ENCODE peak calls at places on chromosomes 11 and 22, in four cellular contexts. E is K562, V is HepG2, O is SK-N-SH. L is an unnamed sample.

GRCh38 chr11:112163875-112164521 is at the start of gene IL18:
- DNase-seq in E (peak; percentile 53), V (no peak), O (no peak), L (peak; percentile 83)

GRCh38 chr11:10454902-10455631 is at the start of gene AMPD3:
- DNase-seq in V (peak; percentile 65), E (peak; percentile 82), O (peak; percentile 50), L (peak; percentile 26)

GRCh38 chr11:46050065-46050464 is 71.2 kb downstream of the PHF21A start:
- DNase-seq in V (peak; percentile 27), E (no peak), O (no peak), L (peak; percentile 27)

GRCh38 chr11:107457205-107457557 is 444 bp downstream of the CWF19L2 start:
- DNase-seq in V (no peak), E (peak; percentile 41), O (peak; percentile 15), L (peak; percentile 15)

GRCh38 chr11:9760180-9760550 is 96.3 kb downstream of the SWAP70 start:
- DNase-seq in V (no peak), E (no peak), O (no peak), L (no peak)

GRCh38 chr11:71252782-71253730 is 679 bp upstream of the SHANK2 start:
- DNase-seq in O (no peak), E (no peak), V (peak; percentile 97), L (no peak)

GRCh38 chr11:35529971-35530495 is 4.6 kb upstream of the PAMR1 start:
- DNase-seq in E (no peak), O (peak; percentile 64), V (no peak), L (no peak)

GRCh38 chr11:2553886-2554285 is 109.1 kb downstream of the KCNQ1 start:
- DNase-seq in O (no peak), E (no peak), V (no peak), L (no peak)

GRCh38 chr11:36002196-36002595 is 58.3 kb downstream of the LDLRAD3 start:
- DNase-seq in O (no peak), E (no peak), V (no peak), L (no peak)

GRCh38 chr22:28369849-28370248 is 309.8 kb downstream of the TTC28 start:
- DNase-seq in O (no peak), V (no peak), E (peak; percentile 49), L (no peak)

GRCh38 chr11:76656571-76657081 is 13.9 kb downstream of the LRRC32 start:
- DNase-seq in V (no peak), E (no peak), O (peak; percentile 25), L (no peak)

GRCh38 chr11:125950696-125951645 is 5.1 kb downstream of the VSIG10L2 start:
- DNase-seq in O (peak; percentile 89), E (no peak), V (no peak), L (no peak)

GRCh38 chr11:63998558-63999348 is 12.5 kb downstream of the OTUB1 start:
- DNase-seq in V (no peak), E (no peak), O (peak; percentile 52), L (no peak)

GRCh38 chr22:27627444-27627833 is 174.1 kb downstream of the MN1 start:
- DNase-seq in E (peak; percentile 42), V (peak; percentile 87), O (no peak), L (no peak)

GRCh38 chr11:43950323-43950855 is 8.0 kb downstream of the C11orf96 start:
- DNase-seq in V (no peak), E (no peak), O (no peak), L (no peak)
- H3K27ac ChIP-seq in V (no peak overlapping the region), E (no peak overlapping the region), O (peak overlapping the region; percentile 83), L (no peak overlapping the region)

DNA sequence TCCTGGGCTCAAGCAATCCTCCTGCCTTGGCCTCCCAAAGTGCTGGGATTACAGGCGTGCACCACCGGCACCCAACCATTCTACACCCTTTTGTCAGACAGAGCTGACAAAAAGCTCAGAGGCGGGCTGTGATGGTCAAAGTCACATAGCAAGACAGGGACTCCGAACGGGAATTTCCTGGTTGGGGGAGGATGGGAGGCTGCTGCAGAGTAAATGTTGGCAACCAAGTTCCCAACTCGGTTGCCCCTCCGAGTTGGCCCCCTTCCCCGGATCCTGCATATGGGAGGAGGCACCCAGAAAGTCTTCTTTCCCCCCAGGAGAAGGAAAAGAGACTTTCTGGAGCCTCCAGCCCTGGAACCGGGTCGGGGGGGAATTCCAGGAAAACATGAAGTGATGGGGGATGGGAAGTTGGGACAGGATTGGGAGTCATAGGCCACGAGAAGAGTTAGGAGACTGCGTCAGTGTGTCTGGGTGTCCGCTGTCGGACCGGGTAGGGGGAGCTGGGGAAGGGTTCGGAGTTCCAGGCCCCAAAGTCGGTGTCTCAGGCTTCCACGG is 640 bp downstream of the SELENOM start:
- DNase-seq in E (no peak), V (no peak), O (no peak), L (no peak)
- TF ChIP-seq GABPA in E (no peak), V (no peak), O (no peak), L (no peak)

DNA sequence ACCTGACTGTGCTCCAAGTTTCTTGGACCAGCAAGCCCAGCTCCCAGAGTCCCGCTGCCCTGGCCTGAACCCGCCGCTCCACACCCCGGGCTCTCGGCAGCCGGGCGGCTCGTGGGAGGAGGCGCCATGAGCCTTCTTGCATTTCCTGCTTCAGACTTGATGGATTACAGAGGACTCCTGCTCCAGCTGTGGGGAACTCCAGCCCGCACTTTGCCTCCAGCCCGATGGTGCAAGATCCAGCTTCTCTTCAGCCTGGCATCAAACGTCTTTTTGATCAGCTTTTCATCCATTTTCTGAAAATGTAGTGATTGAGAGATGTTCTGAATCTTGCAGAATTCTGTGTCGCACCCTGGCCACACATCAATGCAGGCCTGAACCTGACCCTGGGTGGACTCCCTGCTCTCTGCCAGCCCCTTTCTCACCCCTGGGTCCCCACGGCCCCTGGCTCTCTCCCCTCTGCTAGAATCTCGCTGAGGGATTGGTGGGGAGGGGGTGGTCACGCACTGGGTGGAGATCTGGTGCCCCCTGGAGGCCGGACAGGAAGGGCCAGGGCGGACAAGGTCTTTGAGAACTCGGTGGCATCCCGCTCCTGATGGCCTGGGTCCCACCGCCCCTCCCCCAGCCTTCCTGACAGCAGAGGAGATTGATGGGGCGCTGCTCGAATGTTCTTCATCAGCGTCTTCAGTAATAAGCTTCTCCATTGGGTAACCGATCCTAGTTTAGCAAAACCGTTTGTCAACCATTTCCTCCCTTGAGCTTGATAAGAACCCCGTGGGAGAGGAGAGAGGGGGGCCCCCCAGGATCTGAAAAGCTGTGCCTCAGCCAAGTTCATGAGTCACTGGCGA is 12.1 kb upstream of the NFAM1 start:
- DNase-seq in E (peak; percentile 88), O (peak; percentile 90), V (peak; percentile 34), L (no peak)
- TF ChIP-seq REST in E (no peak), O (no peak), V (no peak), L (peak; percentile 67)

GRCh38 chr11:61452825-61453224 is 22.9 kb downstream of the SDHAF2 start:
- DNase-seq in O (no peak), E (no peak), V (no peak), L (no peak)

GRCh38 chr11:61448552-61448927 is 18.6 kb downstream of the SDHAF2 start:
- DNase-seq in E (no peak), V (no peak), O (no peak), L (no peak)

GRCh38 chr11:61447601-61448551 is 18.0 kb downstream of the SDHAF2 start:
- DNase-seq in E (no peak), V (no peak), O (no peak), L (no peak)

GRCh38 chr11:61454520-61454919 is 24.6 kb downstream of the SDHAF2 start:
- DNase-seq in O (no peak), V (no peak), E (no peak), L (no peak)

DNA sequence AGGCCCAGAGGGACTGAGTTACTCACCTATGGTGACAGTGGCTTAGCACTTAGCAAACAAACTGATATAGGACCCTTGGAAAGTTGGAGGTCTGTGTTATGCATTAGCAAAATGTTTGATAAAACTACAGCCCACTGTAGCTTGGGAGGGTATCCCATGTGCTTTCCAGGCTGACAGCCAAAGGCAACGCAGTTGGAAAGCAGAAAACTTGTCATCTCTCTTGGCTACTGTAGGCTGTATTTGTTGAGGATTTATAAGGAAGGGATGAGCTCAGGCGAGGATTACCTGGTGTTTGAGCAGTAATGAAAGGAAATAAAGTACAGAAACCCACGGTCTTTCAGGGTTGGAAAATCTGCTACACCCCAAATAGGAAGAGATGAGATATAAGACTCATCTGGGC is 23.8 kb downstream of the SDHAF2 start:
- DNase-seq in V (no peak), E (no peak), O (no peak), L (no peak)
- H3K27ac ChIP-seq in V (no peak overlapping the region), E (no peak overlapping the region), O (no peak overlapping the region), L (no peak overlapping the region)

GRCh38 chr11:128859563-128860441 is 7.3 kb downstream of the KCNJ1 start:
- DNase-seq in V (peak; percentile 35), O (peak; percentile 46), E (peak; percentile 61), L (peak; percentile 25)
- TF ChIP-seq GABPA in V (no peak), O (no peak), E (no peak), L (no peak)

GRCh38 chr11:130181295-130182272 is 22.0 kb downstream of the ST14 start:
- DNase-seq in E (no peak), O (no peak), V (peak; percentile 99), L (no peak)
- TF ChIP-seq REST in E (no peak), O (no peak), V (no peak), L (no peak)

DNA sequence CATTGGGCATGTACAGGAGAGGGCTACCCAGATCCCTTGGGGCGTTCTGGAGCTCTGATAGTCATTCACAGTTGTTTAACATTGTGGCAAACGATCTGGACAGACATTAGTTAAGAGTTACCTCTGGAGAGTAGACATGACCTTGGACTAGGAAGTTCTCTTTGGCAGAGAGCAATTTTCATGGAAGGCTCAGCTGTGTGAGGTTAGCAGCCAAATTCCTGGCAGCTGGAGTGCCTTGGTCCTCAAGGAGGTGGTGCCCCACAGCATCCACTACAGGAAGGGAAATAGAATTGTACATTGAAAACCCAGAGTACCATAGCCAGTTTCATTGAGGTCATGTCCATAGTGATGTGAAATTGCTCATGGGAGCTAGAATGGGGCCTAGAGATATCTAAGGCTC is 82.8 kb downstream of the BLID start:
- DNase-seq in O (no peak), E (no peak), V (no peak), L (no peak)
- H3K27ac ChIP-seq in O (peak overlapping the region; percentile 51), E (no peak overlapping the region), V (no peak overlapping the region), L (no peak overlapping the region)

DNA sequence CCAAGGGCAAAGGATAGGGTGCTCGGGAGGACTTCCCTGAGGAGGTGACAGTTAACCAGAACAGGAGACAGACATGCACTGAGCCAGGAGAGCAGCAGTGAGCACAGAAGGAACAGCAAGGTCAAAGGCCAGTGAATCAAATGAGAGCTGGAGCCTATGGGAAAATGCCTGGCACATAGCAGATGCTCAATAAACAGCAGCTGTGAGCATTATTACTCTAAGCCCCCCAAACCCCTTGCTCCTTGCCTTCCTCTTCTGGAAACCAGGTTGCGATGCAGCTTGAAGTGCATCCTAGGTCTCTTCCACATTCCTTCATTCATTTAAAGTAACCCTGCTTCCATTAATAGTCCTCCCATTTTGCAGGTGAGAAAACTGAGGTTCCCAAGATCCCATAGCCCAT is 13.0 kb downstream of the ELFN2 start:
- DNase-seq in V (no peak), E (no peak), O (no peak), L (no peak)
- TF ChIP-seq GABPA in V (no peak), E (no peak), O (no peak), L (no peak)

DNA sequence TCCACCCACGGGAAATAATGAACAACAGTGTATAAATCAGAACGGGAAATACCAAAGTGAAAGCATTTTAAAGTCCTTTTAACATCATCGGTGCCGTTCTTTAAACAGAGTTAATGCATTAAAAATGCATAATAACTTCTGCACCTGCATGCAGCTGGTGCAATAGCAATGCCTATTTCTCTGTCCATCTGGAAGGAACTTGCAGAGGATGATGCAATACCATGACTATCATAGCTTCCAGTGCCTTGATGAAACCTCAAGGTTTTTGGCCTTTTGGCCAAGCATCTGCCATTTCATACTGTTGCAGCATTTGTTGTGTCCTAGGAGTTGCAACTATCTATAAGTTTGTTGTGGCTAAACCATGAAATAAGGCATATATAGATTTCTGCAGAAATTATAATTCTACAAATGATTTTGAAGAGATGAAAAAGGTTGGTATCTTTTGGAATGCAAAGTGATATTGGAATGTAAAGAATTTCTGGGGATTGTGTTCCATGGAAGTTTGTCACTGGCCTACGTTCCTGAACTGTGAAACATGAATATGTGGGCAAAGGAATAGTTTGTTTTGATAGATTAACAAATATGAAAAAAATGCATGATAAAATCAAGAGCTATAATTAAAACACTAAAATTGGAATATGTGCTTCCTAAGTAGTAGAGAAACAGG is 9.8 kb upstream of the EIF3F start:
- DNase-seq in O (no peak), E (no peak), V (no peak), L (peak; percentile 43)
- TF ChIP-seq REST in O (no peak), E (no peak), V (no peak), L (no peak)

L was measured in HL-60.